ENCODE peak calls at places on chromosomes 13 and 19, in eight cellular contexts. One of them, this sample, is unnamed.

GRCh38 chr19:17302391-17303166 is 646 bp downstream of the ABHD8 start:
- DNase-seq in H1: peak; percentile 73
- DNase-seq in GM23338: peak; percentile 72
- DNase-seq in SK-N-SH: no peak
- DNase-seq in endothelial cell of umbilical vein: no peak
- DNase-seq in HepG2: no peak
- DNase-seq in HCT116: no peak
- DNase-seq in K562: peak; percentile 16
- DNase-seq in this sample: no peak

GRCh38 chr19:16520074-16520973 is 21.9 kb downstream of the CHERP start:
- DNase-seq in H1: no peak
- DNase-seq in GM23338: no peak
- DNase-seq in SK-N-SH: no peak
- DNase-seq in endothelial cell of umbilical vein: no peak
- DNase-seq in HepG2: no peak
- DNase-seq in HCT116: no peak
- DNase-seq in K562: no peak
- DNase-seq in this sample: no peak

GRCh38 chr19:4443188-4443587 is 14.4 kb downstream of the UBXN6 start:
- DNase-seq in H1: peak; percentile 51
- DNase-seq in GM23338: no peak
- DNase-seq in SK-N-SH: no peak
- DNase-seq in endothelial cell of umbilical vein: no peak
- DNase-seq in HepG2: no peak
- DNase-seq in HCT116: no peak
- DNase-seq in K562: no peak
- DNase-seq in this sample: no peak

GRCh38 chr19:42290523-42291436 is 11.2 kb upstream of the PRR19 start:
- DNase-seq in H1: peak; percentile 62
- DNase-seq in GM23338: peak; percentile 44
- DNase-seq in SK-N-SH: peak; percentile 88
- DNase-seq in endothelial cell of umbilical vein: peak; percentile 43
- DNase-seq in HepG2: peak; percentile 61
- DNase-seq in HCT116: no peak
- DNase-seq in K562: peak; percentile 47
- DNase-seq in this sample: no peak

GRCh38 chr13:46593403-46593802 is 40.4 kb downstream of the LRCH1 start:
- DNase-seq in H1: no peak
- DNase-seq in GM23338: no peak
- DNase-seq in SK-N-SH: no peak
- DNase-seq in endothelial cell of umbilical vein: no peak
- DNase-seq in HepG2: no peak
- DNase-seq in HCT116: no peak
- DNase-seq in K562: no peak
- DNase-seq in this sample: no peak

GRCh38 chr19:33401683-33402420 is 28.3 kb downstream of the CEBPG start:
- DNase-seq in H1: no peak
- DNase-seq in GM23338: no peak
- DNase-seq in SK-N-SH: peak; percentile 23
- DNase-seq in endothelial cell of umbilical vein: no peak
- DNase-seq in HepG2: no peak
- DNase-seq in HCT116: no peak
- DNase-seq in K562: no peak
- DNase-seq in this sample: no peak

GRCh38 chr19:16376649-16377048 is 52.0 kb downstream of the KLF2 start:
- DNase-seq in H1: peak; percentile 86
- DNase-seq in GM23338: peak; percentile 82
- DNase-seq in SK-N-SH: peak; percentile 59
- DNase-seq in endothelial cell of umbilical vein: no peak
- DNase-seq in HepG2: no peak
- DNase-seq in HCT116: no peak
- DNase-seq in K562: peak; percentile 40
- DNase-seq in this sample: no peak

GRCh38 chr19:8366961-8367326 is 3.0 kb downstream of the ANGPTL4 start:
- DNase-seq in H1: no peak
- DNase-seq in GM23338: no peak
- DNase-seq in SK-N-SH: no peak
- DNase-seq in endothelial cell of umbilical vein: no peak
- DNase-seq in HepG2: no peak
- DNase-seq in HCT116: no peak
- DNase-seq in K562: no peak
- DNase-seq in this sample: no peak

GRCh38 chr13:23147264-23147663 is 33.5 kb upstream of the SGCG start:
- DNase-seq in H1: no peak
- DNase-seq in GM23338: no peak
- DNase-seq in SK-N-SH: no peak
- DNase-seq in endothelial cell of umbilical vein: no peak
- DNase-seq in HepG2: no peak
- DNase-seq in HCT116: no peak
- DNase-seq in K562: no peak
- DNase-seq in this sample: no peak

GRCh38 chr13:42612021-42612765 is 38.2 kb downstream of the TNFSF11 start:
- DNase-seq in H1: no peak
- DNase-seq in GM23338: no peak
- DNase-seq in SK-N-SH: no peak
- DNase-seq in endothelial cell of umbilical vein: no peak
- DNase-seq in HepG2: no peak
- DNase-seq in HCT116: no peak
- DNase-seq in K562: no peak
- DNase-seq in this sample: no peak
- H2AFZ ChIP-seq in H1: no peak overlapping the region
- H2AFZ ChIP-seq in GM23338: no peak overlapping the region
- H2AFZ ChIP-seq in SK-N-SH: no peak overlapping the region
- H2AFZ ChIP-seq in endothelial cell of umbilical vein: no peak overlapping the region
- H2AFZ ChIP-seq in HepG2: no peak overlapping the region
- H2AFZ ChIP-seq in HCT116: no peak overlapping the region
- H2AFZ ChIP-seq in K562: no peak overlapping the region
- H2AFZ ChIP-seq in this sample: no peak overlapping the region

DNA sequence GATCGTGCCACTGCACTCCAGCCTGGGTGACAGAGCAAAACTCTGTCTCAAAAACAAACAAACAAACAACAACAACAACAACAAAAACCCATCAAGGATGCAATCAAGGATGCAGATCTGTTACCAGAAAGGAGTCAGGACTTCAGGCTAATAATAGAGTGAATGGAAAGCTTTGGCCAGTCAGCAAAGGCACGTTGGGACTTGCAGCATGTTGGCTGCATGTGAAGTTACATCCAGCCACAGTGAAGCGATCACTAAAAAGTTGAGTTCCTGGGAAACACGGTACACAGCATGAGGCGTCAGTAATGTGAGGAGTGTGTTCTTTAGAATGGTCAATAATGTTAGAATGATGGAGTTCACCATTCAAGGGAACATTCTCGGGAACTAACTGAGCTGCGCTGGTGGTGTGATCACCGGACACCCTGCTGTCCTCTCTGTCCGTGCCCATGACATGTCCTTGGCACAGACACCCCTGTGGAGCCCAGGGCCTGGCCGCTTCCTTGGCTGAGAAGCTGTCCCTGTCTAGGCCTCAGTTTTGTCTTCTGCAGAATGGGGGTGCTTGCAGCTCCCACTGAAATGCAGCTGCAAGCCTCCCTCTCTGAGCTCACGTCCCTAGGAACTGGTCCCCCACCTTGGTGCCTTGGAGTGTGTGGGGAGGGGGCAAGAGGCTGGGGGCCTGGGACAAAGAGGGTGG is 2.3 kb upstream of the LGALS7B start:
- DNase-seq in H1: no peak
- DNase-seq in GM23338: no peak
- DNase-seq in SK-N-SH: no peak
- DNase-seq in endothelial cell of umbilical vein: no peak
- DNase-seq in HepG2: no peak
- DNase-seq in HCT116: no peak
- DNase-seq in K562: no peak
- DNase-seq in this sample: no peak
- TF ChIP-seq POLR2AphosphoS5 in H1: no peak
- TF ChIP-seq POLR2AphosphoS5 in GM23338: no peak
- TF ChIP-seq POLR2AphosphoS5 in SK-N-SH: no peak
- TF ChIP-seq POLR2AphosphoS5 in endothelial cell of umbilical vein: no peak
- TF ChIP-seq POLR2AphosphoS5 in HepG2: no peak
- TF ChIP-seq POLR2AphosphoS5 in HCT116: no peak
- TF ChIP-seq POLR2AphosphoS5 in K562: no peak
- TF ChIP-seq POLR2AphosphoS5 in this sample: no peak

DNA sequence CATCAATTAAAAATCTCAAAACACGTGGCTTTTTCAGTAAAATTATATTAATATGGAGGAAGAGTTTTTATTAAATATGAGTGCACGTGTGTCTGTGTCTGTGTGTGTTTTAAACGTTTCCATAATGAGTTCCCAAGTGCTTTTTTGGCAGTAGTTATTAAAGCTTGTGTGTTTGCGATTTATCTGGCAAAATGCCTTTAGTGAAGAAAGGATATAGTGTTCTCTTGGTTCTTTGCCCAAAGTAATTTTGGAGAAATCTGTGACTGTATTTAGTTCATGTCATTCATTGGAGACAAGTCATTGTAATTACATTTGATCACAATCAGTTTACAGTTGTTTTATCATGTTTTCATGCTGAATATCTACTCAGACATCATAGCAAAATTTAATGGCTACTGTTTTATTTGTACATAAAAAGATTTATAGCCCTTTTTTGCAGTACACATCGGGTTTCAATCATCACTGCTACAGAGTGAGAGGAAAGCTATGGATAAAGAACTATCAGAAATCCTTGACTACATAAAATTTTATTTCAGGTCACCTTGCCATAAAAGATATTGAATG is 176.2 kb downstream of the TM9SF2 start:
- DNase-seq in H1: no peak
- DNase-seq in GM23338: no peak
- DNase-seq in SK-N-SH: peak; percentile 44
- DNase-seq in endothelial cell of umbilical vein: no peak
- DNase-seq in HepG2: no peak
- DNase-seq in HCT116: no peak
- DNase-seq in K562: no peak
- DNase-seq in this sample: no peak
- H2AFZ ChIP-seq in H1: no peak overlapping the region
- H2AFZ ChIP-seq in GM23338: no peak overlapping the region
- H2AFZ ChIP-seq in SK-N-SH: no peak overlapping the region
- H2AFZ ChIP-seq in endothelial cell of umbilical vein: no peak overlapping the region
- H2AFZ ChIP-seq in HepG2: no peak overlapping the region
- H2AFZ ChIP-seq in HCT116: no peak overlapping the region
- H2AFZ ChIP-seq in K562: no peak overlapping the region
- H2AFZ ChIP-seq in this sample: no peak overlapping the region

DNA sequence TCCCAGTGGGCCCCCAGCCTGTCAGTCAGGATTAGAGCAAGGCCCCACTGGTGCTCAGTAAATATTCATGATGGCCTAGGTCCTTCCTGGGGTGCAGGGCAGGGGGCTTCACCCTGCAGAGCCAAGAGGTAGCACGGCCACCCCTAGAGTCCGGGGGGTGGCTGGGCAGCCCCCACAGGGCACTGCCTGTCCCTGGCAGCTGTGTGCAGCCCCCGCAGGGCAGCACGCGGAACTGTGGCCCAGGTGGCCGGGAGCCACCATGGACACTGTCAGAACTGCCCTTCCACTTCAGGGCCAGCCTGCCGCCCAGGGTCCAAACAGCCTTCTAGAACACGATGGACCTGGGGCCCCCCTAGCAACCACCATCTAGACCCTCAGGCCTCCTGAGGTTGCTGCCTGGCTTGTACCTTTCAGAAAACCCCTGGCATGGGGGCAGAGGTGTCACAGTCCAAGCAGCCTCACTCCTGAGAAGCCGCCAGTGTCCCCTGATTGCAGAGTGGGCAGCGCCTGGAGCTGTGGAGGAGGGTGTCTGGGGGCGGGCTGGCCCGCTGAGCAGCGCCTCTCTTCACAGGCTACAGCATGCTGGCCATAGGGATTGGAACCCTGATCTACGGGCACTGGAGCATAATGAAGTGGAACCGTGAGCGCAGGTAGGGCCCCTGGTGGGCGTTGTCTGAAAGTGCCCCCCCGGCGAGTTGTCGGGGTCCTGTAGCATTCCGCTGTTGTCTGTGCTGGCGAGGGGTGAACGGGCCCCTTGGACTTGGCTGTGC is 2.9 kb upstream of the YJEFN3 start:
- DNase-seq in H1: no peak
- DNase-seq in GM23338: peak; percentile 58
- DNase-seq in SK-N-SH: no peak
- DNase-seq in endothelial cell of umbilical vein: no peak
- DNase-seq in HepG2: no peak
- DNase-seq in HCT116: no peak
- DNase-seq in K562: no peak
- DNase-seq in this sample: no peak
- TF ChIP-seq POLR2AphosphoS5 in H1: no peak
- TF ChIP-seq POLR2AphosphoS5 in GM23338: no peak
- TF ChIP-seq POLR2AphosphoS5 in SK-N-SH: no peak
- TF ChIP-seq POLR2AphosphoS5 in endothelial cell of umbilical vein: no peak
- TF ChIP-seq POLR2AphosphoS5 in HepG2: no peak
- TF ChIP-seq POLR2AphosphoS5 in HCT116: no peak
- TF ChIP-seq POLR2AphosphoS5 in K562: no peak
- TF ChIP-seq POLR2AphosphoS5 in this sample: no peak

GRCh38 chr19:9406798-9407352 is 28.5 kb downstream of the ZNF266 start:
- DNase-seq in H1: no peak
- DNase-seq in GM23338: peak; percentile 6
- DNase-seq in SK-N-SH: peak; percentile 84
- DNase-seq in endothelial cell of umbilical vein: no peak
- DNase-seq in HepG2: no peak
- DNase-seq in HCT116: no peak
- DNase-seq in K562: peak; percentile 78
- DNase-seq in this sample: no peak
- H2AFZ ChIP-seq in H1: no peak overlapping the region
- H2AFZ ChIP-seq in GM23338: no peak overlapping the region
- H2AFZ ChIP-seq in SK-N-SH: peak overlapping the region; percentile 78
- H2AFZ ChIP-seq in endothelial cell of umbilical vein: peak overlapping the region; percentile 21
- H2AFZ ChIP-seq in HepG2: no peak overlapping the region
- H2AFZ ChIP-seq in HCT116: no peak overlapping the region
- H2AFZ ChIP-seq in K562: peak overlapping the region; percentile 95
- H2AFZ ChIP-seq in this sample: peak overlapping the region; percentile 63